ENCODE peak calls at places on chromosomes 7 and 10, in five cellular contexts. R is stomach, H is body of pancreas, X is PC-3, K is Calu3. T is an unnamed sample.

GRCh38 chr10:102237711-102238252 is 3.5 kb downstream of the PITX3 start:
- DNase-seq in R (no peak), H (no peak), X (no peak), K (no peak), T (no peak)

GRCh38 chr7:2892571-2892970 is 48.5 kb upstream of the GNA12 start:
- DNase-seq in R (no peak), H (no peak), X (no peak), K (no peak), T (no peak)

GRCh38 chr10:130062201-130062600 is 48.4 kb downstream of the C10orf143 start:
- DNase-seq in R (no peak), H (no peak), X (peak; percentile 28), K (no peak), T (no peak)

GRCh38 chr10:5587151-5588079 is 62.7 kb downstream of the CALML3 start:
- DNase-seq in R (no peak), H (no peak), X (no peak), K (no peak), T (no peak)

GRCh38 chr10:24255907-24256306 is 47.0 kb downstream of the KIAA1217 start:
- DNase-seq in R (no peak), H (no peak), X (peak; percentile 11), K (no peak), T (no peak)

GRCh38 chr7:111887734-111888133 is 318.5 kb downstream of the DOCK4 start:
- DNase-seq in R (no peak), H (no peak), X (no peak), K (no peak), T (no peak)

GRCh38 chr10:47031251-47031952 is 120.2 kb downstream of the PTPN20 start:
- DNase-seq in R (no peak), H (no peak), X (no peak), K (no peak), T (peak; percentile 37)

GRCh38 chr7:106053109-106053508 is 59.0 kb downstream of the SYPL1 start:
- DNase-seq in R (no peak), H (no peak), X (no peak), K (no peak), T (no peak)

GRCh38 chr7:100119701-100120517 is 475 bp downstream of the CNPY4 start:
- DNase-seq in R (peak; percentile 47), H (peak; percentile 55), X (peak; percentile 57), K (peak; percentile 37), T (peak; percentile 67)

GRCh38 chr7:155258233-155258575 is 39.5 kb upstream of the INSIG1 start:
- DNase-seq in R (no peak), H (peak; percentile 44), X (peak; percentile 68), K (no peak), T (no peak)

GRCh38 chr10:97333601-97334369 is 744 bp downstream of the FRAT2 start:
- DNase-seq in R (peak; percentile 62), H (peak; percentile 61), X (peak; percentile 47), K (peak; percentile 13), T (peak; percentile 63)

GRCh38 chr10:108445746-108446145 is 1281.2 kb upstream of the SORCS1 start:
- DNase-seq in R (no peak), H (no peak), X (peak; percentile 30), K (no peak), T (no peak)

GRCh38 chr7:102128303-102128702 is 158.4 kb upstream of the SH2B2 start:
- DNase-seq in R (no peak), H (no peak), X (no peak), K (no peak), T (no peak)

GRCh38 chr10:7409045-7409731 is 1.6 kb downstream of the SFMBT2 start:
- DNase-seq in R (no peak), H (peak; percentile 18), X (peak; percentile 8), K (no peak), T (peak; percentile 45)

GRCh38 chr10:62076872-62077271 is 175.4 kb downstream of the ARID5B start:
- DNase-seq in R (no peak), H (no peak), X (peak; percentile 100), K (peak; percentile 29), T (no peak)

DNA sequence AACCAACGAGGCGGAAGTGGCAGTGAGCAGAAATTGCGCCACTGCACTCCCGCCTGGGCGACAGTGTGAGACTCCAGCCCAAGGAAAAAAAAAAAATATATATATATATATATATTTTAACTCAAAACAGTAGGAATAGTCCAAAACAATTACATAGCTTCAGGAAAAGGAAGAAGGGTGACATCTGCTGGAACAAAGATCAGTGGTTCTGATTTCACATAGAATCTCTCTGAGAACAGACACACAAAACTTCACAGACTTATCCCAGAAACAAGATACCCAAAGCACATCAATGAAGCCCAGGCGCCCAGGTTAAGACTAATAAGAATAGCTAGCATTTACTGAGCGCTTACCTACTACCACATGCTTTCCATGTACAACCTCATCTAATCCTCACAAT is 45.0 kb downstream of the DNMBP start:
- DNase-seq in R (no peak), H (no peak), X (peak; percentile 17), K (no peak), T (no peak)
- TF ChIP-seq CTCF in R (no peak), H (no peak), X (no peak), K (no peak), T (peak; percentile 26)

GRCh38 chr10:79344502-79345195 is 2.6 kb upstream of the PPIF start:
- DNase-seq in R (peak; percentile 81), H (peak; percentile 92), X (no peak), K (no peak), T (no peak)

GRCh38 chr10:79346012-79346340 is 1.3 kb upstream of the PPIF start:
- DNase-seq in R (no peak), H (no peak), X (no peak), K (no peak), T (peak; percentile 60)

GRCh38 chr10:79346388-79347225 is 662 bp upstream of the PPIF start:
- DNase-seq in R (no peak), H (no peak), X (no peak), K (no peak), T (no peak)

GRCh38 chr10:79347226-79347893 is at the start of gene PPIF:
- DNase-seq in R (peak; percentile 97), H (peak; percentile 97), X (peak; percentile 100), K (peak; percentile 97), T (peak; percentile 96)

GRCh38 chr10:79345241-79346011 is 1.8 kb upstream of the PPIF start:
- DNase-seq in R (no peak), H (no peak), X (no peak), K (no peak), T (no peak)
- TF ChIP-seq CTCF in R (no peak), H (no peak), X (no peak), K (no peak), T (no peak)

GRCh38 chr7:56092789-56093531 is at the start of gene PHKG1:
- DNase-seq in R (peak; percentile 84), H (peak; percentile 89), X (peak; percentile 63), K (peak; percentile 64), T (peak; percentile 90)
- TF ChIP-seq CTCF in R (no peak), H (peak; percentile 62), X (peak; percentile 27), K (peak; percentile 68), T (peak; percentile 78)

GRCh38 chr10:74750848-74751274 is 75.5 kb upstream of the KAT6B start:
- DNase-seq in R (peak; percentile 8), H (no peak), X (no peak), K (no peak), T (no peak)

GRCh38 chr10:74755273-74755672 is 71.1 kb upstream of the KAT6B start:
- DNase-seq in R (peak; percentile 8), H (no peak), X (no peak), K (no peak), T (no peak)

GRCh38 chr10:74752371-74752990 is 73.9 kb upstream of the KAT6B start:
- DNase-seq in R (no peak), H (no peak), X (no peak), K (no peak), T (no peak)

GRCh38 chr10:74754397-74754796 is 72.0 kb upstream of the KAT6B start:
- DNase-seq in R (no peak), H (no peak), X (no peak), K (no peak), T (no peak)

GRCh38 chr10:74753295-74754211 is 72.8 kb upstream of the KAT6B start:
- DNase-seq in R (peak; percentile 16), H (peak; percentile 42), X (peak; percentile 100), K (no peak), T (no peak)
- TF ChIP-seq CTCF in R (no peak), H (no peak), X (peak; percentile 51), K (no peak), T (no peak)

GRCh38 chr7:24769014-24769830 is 12.0 kb upstream of the GSDME start:
- DNase-seq in R (no peak), H (no peak), X (no peak), K (no peak), T (no peak)

GRCh38 chr7:24762771-24763170 is 5.5 kb upstream of the GSDME start:
- DNase-seq in R (no peak), H (no peak), X (no peak), K (no peak), T (no peak)

GRCh38 chr7:24767878-24768569 is 10.8 kb upstream of the GSDME start:
- DNase-seq in R (no peak), H (no peak), X (no peak), K (no peak), T (no peak)

GRCh38 chr7:24763303-24763901 is 6.1 kb upstream of the GSDME start:
- DNase-seq in R (no peak), H (no peak), X (no peak), K (no peak), T (no peak)

DNA sequence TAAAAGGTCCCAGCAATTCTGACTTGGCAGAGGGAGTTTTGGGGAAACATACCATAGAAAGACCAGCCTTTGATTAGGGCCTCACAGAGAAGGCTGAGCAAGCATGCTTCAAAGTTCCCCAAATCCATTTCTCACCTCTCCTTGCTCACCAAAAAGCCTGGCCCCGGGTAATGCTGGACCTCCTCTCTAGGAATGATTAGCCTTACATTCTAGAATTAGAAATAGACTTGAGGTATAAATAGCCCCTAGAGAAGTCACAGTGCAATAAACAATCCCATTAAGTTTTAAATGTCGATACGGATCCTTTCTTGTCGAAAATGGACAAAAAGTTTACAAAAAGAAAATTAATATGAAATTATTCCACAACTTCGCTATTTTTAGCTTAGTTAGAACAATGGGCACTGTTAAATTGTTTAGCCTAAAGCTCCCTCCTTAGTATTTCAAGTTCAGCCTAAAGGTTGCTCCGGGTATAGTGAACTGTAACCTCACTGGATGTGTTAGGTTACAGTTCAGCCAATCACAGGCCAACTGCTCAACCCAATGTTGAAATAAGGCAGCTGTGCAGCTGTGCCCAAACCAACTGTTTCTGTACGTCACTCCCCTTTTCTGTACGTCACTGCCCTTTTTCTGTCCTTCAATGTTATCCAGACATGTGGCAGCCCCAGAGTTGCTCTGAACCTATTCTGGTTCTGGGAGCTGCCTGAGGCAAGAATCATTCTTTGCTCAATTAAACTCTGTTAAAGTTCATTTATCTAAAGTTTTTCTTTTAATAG is 7.9 kb upstream of the GSDME start:
- DNase-seq in R (no peak), H (no peak), X (no peak), K (no peak), T (no peak)
- TF ChIP-seq CTCF in R (no peak), H (no peak), X (no peak), K (no peak), T (no peak)

GRCh38 chr10:13656337-13657183 is 69.8 kb downstream of the PRPF18 start:
- DNase-seq in R (no peak), H (no peak), X (no peak), K (no peak), T (no peak)
- TF ChIP-seq CTCF in R (no peak), H (no peak), X (no peak), K (no peak), T (no peak)

T was measured in right lobe of liver.